ENCODE peak calls at places on chromosomes 11 and 22, in ten cellular contexts. One of them, this sample, is unnamed.

GRCh38 chr11:134676516-134677287 is 264.7 kb upstream of the B3GAT1 start:
- DNase-seq in neural crest cell: no peak
- DNase-seq in cardiac muscle cell: no peak
- DNase-seq in GM20000: no peak
- DNase-seq in H9: no peak
- DNase-seq in AG04450: no peak
- DNase-seq in KBM-7: no peak
- DNase-seq in hippocampal formation: no peak
- DNase-seq in activated T-cell treated with anti-CD3 and anti-CD28 coated beads, Interleukin-2, amount 50 U/mL, for 72 hours: no peak
- DNase-seq in Kasumi-1: no peak
- DNase-seq in this sample: no peak

GRCh38 chr22:20064545-20065262 is 15.3 kb upstream of the DGCR8 start:
- DNase-seq in KBM-7: no peak
- DNase-seq in Kasumi-1: no peak
- DNase-seq in neural crest cell: no peak
- DNase-seq in activated T-cell treated with anti-CD3 and anti-CD28 coated beads, Interleukin-2, amount 50 U/mL, for 72 hours: no peak
- DNase-seq in hippocampal formation: no peak
- DNase-seq in H9: no peak
- DNase-seq in AG04450: no peak
- DNase-seq in GM20000: no peak
- DNase-seq in cardiac muscle cell: no peak
- DNase-seq in this sample: no peak

GRCh38 chr11:66845876-66846212 is 2.6 kb downstream of the RCE1 start:
- DNase-seq in KBM-7: no peak
- DNase-seq in AG04450: no peak
- DNase-seq in Kasumi-1: no peak
- DNase-seq in cardiac muscle cell: no peak
- DNase-seq in activated T-cell treated with anti-CD3 and anti-CD28 coated beads, Interleukin-2, amount 50 U/mL, for 72 hours: no peak
- DNase-seq in H9: no peak
- DNase-seq in neural crest cell: no peak
- DNase-seq in hippocampal formation: no peak
- DNase-seq in GM20000: no peak
- DNase-seq in this sample: no peak

GRCh38 chr11:74731301-74732094 is at the start of gene CHRDL2:
- DNase-seq in Kasumi-1: no peak
- DNase-seq in neural crest cell: peak
- DNase-seq in KBM-7: no peak
- DNase-seq in AG04450: no peak
- DNase-seq in cardiac muscle cell: peak
- DNase-seq in activated T-cell treated with anti-CD3 and anti-CD28 coated beads, Interleukin-2, amount 50 U/mL, for 72 hours: no peak
- DNase-seq in GM20000: no peak
- DNase-seq in hippocampal formation: no peak
- DNase-seq in H9: no peak
- DNase-seq in this sample: peak

GRCh38 chr11:44561275-44561781 is 4.1 kb upstream of the CD82 start:
- DNase-seq in AG04450: no peak
- DNase-seq in neural crest cell: no peak
- DNase-seq in KBM-7: no peak
- DNase-seq in activated T-cell treated with anti-CD3 and anti-CD28 coated beads, Interleukin-2, amount 50 U/mL, for 72 hours: no peak
- DNase-seq in H9: no peak
- DNase-seq in cardiac muscle cell: no peak
- DNase-seq in hippocampal formation: no peak
- DNase-seq in GM20000: no peak
- DNase-seq in Kasumi-1: no peak
- DNase-seq in this sample: no peak

GRCh38 chr11:63961608-63962412 is 12.6 kb upstream of the COX8A start:
- DNase-seq in KBM-7: peak
- DNase-seq in Kasumi-1: no peak
- DNase-seq in hippocampal formation: no peak
- DNase-seq in neural crest cell: no peak
- DNase-seq in activated T-cell treated with anti-CD3 and anti-CD28 coated beads, Interleukin-2, amount 50 U/mL, for 72 hours: peak
- DNase-seq in GM20000: no peak
- DNase-seq in H9: peak
- DNase-seq in AG04450: no peak
- DNase-seq in cardiac muscle cell: peak
- DNase-seq in this sample: no peak

GRCh38 chr22:25840162-25840561 is 98.2 kb downstream of the MYO18B start:
- DNase-seq in KBM-7: no peak
- DNase-seq in AG04450: no peak
- DNase-seq in H9: no peak
- DNase-seq in neural crest cell: no peak
- DNase-seq in GM20000: no peak
- DNase-seq in cardiac muscle cell: no peak
- DNase-seq in hippocampal formation: no peak
- DNase-seq in activated T-cell treated with anti-CD3 and anti-CD28 coated beads, Interleukin-2, amount 50 U/mL, for 72 hours: no peak
- DNase-seq in Kasumi-1: no peak
- DNase-seq in this sample: no peak

GRCh38 chr11:36711104-36711825 is 113.2 kb upstream of the RAG2 start:
- DNase-seq in GM20000: no peak
- DNase-seq in Kasumi-1: no peak
- DNase-seq in neural crest cell: no peak
- DNase-seq in KBM-7: no peak
- DNase-seq in AG04450: no peak
- DNase-seq in H9: no peak
- DNase-seq in hippocampal formation: no peak
- DNase-seq in cardiac muscle cell: no peak
- DNase-seq in activated T-cell treated with anti-CD3 and anti-CD28 coated beads, Interleukin-2, amount 50 U/mL, for 72 hours: no peak
- DNase-seq in this sample: no peak

GRCh38 chr11:86978247-86978646 is 23.1 kb upstream of the FZD4 start:
- DNase-seq in cardiac muscle cell: peak
- DNase-seq in H9: no peak
- DNase-seq in Kasumi-1: no peak
- DNase-seq in neural crest cell: no peak
- DNase-seq in activated T-cell treated with anti-CD3 and anti-CD28 coated beads, Interleukin-2, amount 50 U/mL, for 72 hours: no peak
- DNase-seq in hippocampal formation: no peak
- DNase-seq in GM20000: no peak
- DNase-seq in KBM-7: no peak
- DNase-seq in AG04450: no peak
- DNase-seq in this sample: no peak

GRCh38 chr11:76856111-76856510 is 4.6 kb upstream of the ACER3 start:
- DNase-seq in AG04450: no peak
- DNase-seq in cardiac muscle cell: peak
- DNase-seq in activated T-cell treated with anti-CD3 and anti-CD28 coated beads, Interleukin-2, amount 50 U/mL, for 72 hours: no peak
- DNase-seq in KBM-7: peak
- DNase-seq in H9: no peak
- DNase-seq in neural crest cell: no peak
- DNase-seq in hippocampal formation: no peak
- DNase-seq in GM20000: no peak
- DNase-seq in Kasumi-1: no peak
- DNase-seq in this sample: no peak

GRCh38 chr11:35298369-35298768 is 121.0 kb downstream of the SLC1A2 start:
- DNase-seq in activated T-cell treated with anti-CD3 and anti-CD28 coated beads, Interleukin-2, amount 50 U/mL, for 72 hours: no peak
- DNase-seq in neural crest cell: no peak
- DNase-seq in Kasumi-1: no peak
- DNase-seq in GM20000: no peak
- DNase-seq in hippocampal formation: no peak
- DNase-seq in H9: no peak
- DNase-seq in AG04450: no peak
- DNase-seq in KBM-7: no peak
- DNase-seq in cardiac muscle cell: no peak
- DNase-seq in this sample: no peak

GRCh38 chr11:9060700-9061111 is 30.7 kb downstream of the SCUBE2 start:
- DNase-seq in neural crest cell: no peak
- DNase-seq in AG04450: no peak
- DNase-seq in activated T-cell treated with anti-CD3 and anti-CD28 coated beads, Interleukin-2, amount 50 U/mL, for 72 hours: peak
- DNase-seq in GM20000: peak
- DNase-seq in H9: peak
- DNase-seq in cardiac muscle cell: no peak
- DNase-seq in hippocampal formation: no peak
- DNase-seq in KBM-7: peak
- DNase-seq in Kasumi-1: peak
- DNase-seq in this sample: no peak

GRCh38 chr11:5941951-5942350 is at the start of gene OR56A3:
- DNase-seq in AG04450: no peak
- DNase-seq in activated T-cell treated with anti-CD3 and anti-CD28 coated beads, Interleukin-2, amount 50 U/mL, for 72 hours: no peak
- DNase-seq in neural crest cell: no peak
- DNase-seq in KBM-7: no peak
- DNase-seq in cardiac muscle cell: no peak
- DNase-seq in hippocampal formation: no peak
- DNase-seq in H9: no peak
- DNase-seq in Kasumi-1: no peak
- DNase-seq in GM20000: no peak
- DNase-seq in this sample: no peak

GRCh38 chr11:47577460-47578041 is 1.2 kb downstream of the KBTBD4 start:
- DNase-seq in cardiac muscle cell: no peak
- DNase-seq in neural crest cell: no peak
- DNase-seq in AG04450: no peak
- DNase-seq in GM20000: no peak
- DNase-seq in Kasumi-1: no peak
- DNase-seq in H9: no peak
- DNase-seq in hippocampal formation: no peak
- DNase-seq in activated T-cell treated with anti-CD3 and anti-CD28 coated beads, Interleukin-2, amount 50 U/mL, for 72 hours: no peak
- DNase-seq in KBM-7: no peak
- DNase-seq in this sample: no peak

GRCh38 chr11:17188675-17189074 is 19.1 kb downstream of the PIK3C2A start:
- DNase-seq in hippocampal formation: no peak
- DNase-seq in neural crest cell: no peak
- DNase-seq in cardiac muscle cell: no peak
- DNase-seq in Kasumi-1: no peak
- DNase-seq in AG04450: no peak
- DNase-seq in KBM-7: no peak
- DNase-seq in GM20000: no peak
- DNase-seq in H9: peak
- DNase-seq in activated T-cell treated with anti-CD3 and anti-CD28 coated beads, Interleukin-2, amount 50 U/mL, for 72 hours: no peak
- DNase-seq in this sample: no peak

GRCh38 chr11:81967242-81967641 is 766.4 kb downstream of the FAM181B start:
- DNase-seq in GM20000: no peak
- DNase-seq in activated T-cell treated with anti-CD3 and anti-CD28 coated beads, Interleukin-2, amount 50 U/mL, for 72 hours: no peak
- DNase-seq in neural crest cell: no peak
- DNase-seq in H9: no peak
- DNase-seq in AG04450: no peak
- DNase-seq in hippocampal formation: no peak
- DNase-seq in KBM-7: no peak
- DNase-seq in cardiac muscle cell: no peak
- DNase-seq in Kasumi-1: no peak
- DNase-seq in this sample: no peak

GRCh38 chr11:104259121-104259610 is 95.2 kb upstream of the PDGFD start:
- DNase-seq in KBM-7: no peak
- DNase-seq in GM20000: no peak
- DNase-seq in hippocampal formation: no peak
- DNase-seq in H9: no peak
- DNase-seq in AG04450: no peak
- DNase-seq in neural crest cell: no peak
- DNase-seq in cardiac muscle cell: peak
- DNase-seq in activated T-cell treated with anti-CD3 and anti-CD28 coated beads, Interleukin-2, amount 50 U/mL, for 72 hours: no peak
- DNase-seq in Kasumi-1: no peak
- DNase-seq in this sample: no peak

GRCh38 chr11:78812513-78813293 is 238.0 kb upstream of the NARS2 start:
- DNase-seq in hippocampal formation: no peak
- DNase-seq in Kasumi-1: no peak
- DNase-seq in cardiac muscle cell: no peak
- DNase-seq in activated T-cell treated with anti-CD3 and anti-CD28 coated beads, Interleukin-2, amount 50 U/mL, for 72 hours: no peak
- DNase-seq in KBM-7: no peak
- DNase-seq in AG04450: no peak
- DNase-seq in neural crest cell: no peak
- DNase-seq in H9: peak
- DNase-seq in GM20000: no peak
- DNase-seq in this sample: no peak

GRCh38 chr11:13030857-13031256 is 21.7 kb downstream of the RASSF10 start:
- DNase-seq in activated T-cell treated with anti-CD3 and anti-CD28 coated beads, Interleukin-2, amount 50 U/mL, for 72 hours: no peak
- DNase-seq in GM20000: no peak
- DNase-seq in neural crest cell: no peak
- DNase-seq in AG04450: no peak
- DNase-seq in KBM-7: no peak
- DNase-seq in Kasumi-1: no peak
- DNase-seq in H9: no peak
- DNase-seq in cardiac muscle cell: no peak
- DNase-seq in hippocampal formation: no peak
- DNase-seq in this sample: no peak

GRCh38 chr11:58958500-58958899 is 19.2 kb downstream of the GLYATL1 start:
- DNase-seq in AG04450: no peak
- DNase-seq in H9: peak
- DNase-seq in hippocampal formation: no peak
- DNase-seq in GM20000: peak
- DNase-seq in activated T-cell treated with anti-CD3 and anti-CD28 coated beads, Interleukin-2, amount 50 U/mL, for 72 hours: peak
- DNase-seq in neural crest cell: no peak
- DNase-seq in Kasumi-1: no peak
- DNase-seq in KBM-7: peak
- DNase-seq in cardiac muscle cell: peak
- DNase-seq in this sample: peak

GRCh38 chr11:11520231-11521015 is 101.4 kb downstream of the GALNT18 start:
- DNase-seq in hippocampal formation: no peak
- DNase-seq in neural crest cell: no peak
- DNase-seq in KBM-7: no peak
- DNase-seq in GM20000: no peak
- DNase-seq in cardiac muscle cell: no peak
- DNase-seq in activated T-cell treated with anti-CD3 and anti-CD28 coated beads, Interleukin-2, amount 50 U/mL, for 72 hours: no peak
- DNase-seq in AG04450: no peak
- DNase-seq in Kasumi-1: peak
- DNase-seq in H9: peak
- DNase-seq in this sample: no peak

GRCh38 chr11:17371614-17372013 is 16.8 kb downstream of the KCNJ11 start:
- DNase-seq in neural crest cell: no peak
- DNase-seq in KBM-7: peak
- DNase-seq in AG04450: no peak
- DNase-seq in GM20000: no peak
- DNase-seq in activated T-cell treated with anti-CD3 and anti-CD28 coated beads, Interleukin-2, amount 50 U/mL, for 72 hours: no peak
- DNase-seq in hippocampal formation: no peak
- DNase-seq in Kasumi-1: no peak
- DNase-seq in cardiac muscle cell: peak
- DNase-seq in H9: no peak
- DNase-seq in this sample: no peak

GRCh38 chr11:13959001-13959400 is 3.5 kb upstream of the SPON1 start:
- DNase-seq in activated T-cell treated with anti-CD3 and anti-CD28 coated beads, Interleukin-2, amount 50 U/mL, for 72 hours: no peak
- DNase-seq in H9: no peak
- DNase-seq in KBM-7: no peak
- DNase-seq in hippocampal formation: no peak
- DNase-seq in cardiac muscle cell: no peak
- DNase-seq in AG04450: no peak
- DNase-seq in GM20000: no peak
- DNase-seq in neural crest cell: no peak
- DNase-seq in Kasumi-1: no peak
- DNase-seq in this sample: no peak

GRCh38 chr11:120182790-120183491 is 27.9 kb upstream of the OAF start:
- DNase-seq in neural crest cell: no peak
- DNase-seq in activated T-cell treated with anti-CD3 and anti-CD28 coated beads, Interleukin-2, amount 50 U/mL, for 72 hours: no peak
- DNase-seq in hippocampal formation: peak
- DNase-seq in cardiac muscle cell: no peak
- DNase-seq in GM20000: no peak
- DNase-seq in H9: peak
- DNase-seq in Kasumi-1: peak
- DNase-seq in AG04450: no peak
- DNase-seq in KBM-7: peak
- DNase-seq in this sample: peak

GRCh38 chr22:16955678-16956210 is 52.3 kb downstream of the GAB4 start:
- DNase-seq in hippocampal formation: no peak
- DNase-seq in cardiac muscle cell: no peak
- DNase-seq in H9: no peak
- DNase-seq in Kasumi-1: no peak
- DNase-seq in AG04450: no peak
- DNase-seq in GM20000: peak
- DNase-seq in activated T-cell treated with anti-CD3 and anti-CD28 coated beads, Interleukin-2, amount 50 U/mL, for 72 hours: no peak
- DNase-seq in KBM-7: no peak
- DNase-seq in neural crest cell: no peak
- DNase-seq in this sample: no peak

GRCh38 chr11:111402411-111402810 is 23.3 kb upstream of the POU2AF1 start:
- DNase-seq in H9: no peak
- DNase-seq in neural crest cell: no peak
- DNase-seq in GM20000: no peak
- DNase-seq in Kasumi-1: no peak
- DNase-seq in activated T-cell treated with anti-CD3 and anti-CD28 coated beads, Interleukin-2, amount 50 U/mL, for 72 hours: no peak
- DNase-seq in AG04450: no peak
- DNase-seq in cardiac muscle cell: no peak
- DNase-seq in hippocampal formation: no peak
- DNase-seq in KBM-7: no peak
- DNase-seq in this sample: no peak

GRCh38 chr11:74685905-74686304 is 45.3 kb downstream of the CHRDL2 start:
- DNase-seq in H9: no peak
- DNase-seq in Kasumi-1: no peak
- DNase-seq in neural crest cell: no peak
- DNase-seq in GM20000: no peak
- DNase-seq in cardiac muscle cell: no peak
- DNase-seq in hippocampal formation: peak
- DNase-seq in KBM-7: no peak
- DNase-seq in activated T-cell treated with anti-CD3 and anti-CD28 coated beads, Interleukin-2, amount 50 U/mL, for 72 hours: no peak
- DNase-seq in AG04450: no peak
- DNase-seq in this sample: no peak

GRCh38 chr11:122656631-122657101 is 1.1 kb downstream of the UBASH3B start:
- DNase-seq in AG04450: no peak
- DNase-seq in neural crest cell: peak
- DNase-seq in activated T-cell treated with anti-CD3 and anti-CD28 coated beads, Interleukin-2, amount 50 U/mL, for 72 hours: peak
- DNase-seq in GM20000: peak
- DNase-seq in hippocampal formation: no peak
- DNase-seq in cardiac muscle cell: no peak
- DNase-seq in H9: peak
- DNase-seq in Kasumi-1: peak
- DNase-seq in KBM-7: peak
- DNase-seq in this sample: peak